ENCODE peak calls at places on chromosomes 13 and 19, in four cellular contexts. J, V, L and P are unnamed samples.

GRCh38 chr13:110015253-110015652 is 228.9 kb upstream of the IRS2 start:
- DNase-seq in J (no peak), V (no peak), L (no peak), P (no peak)

GRCh38 chr13:85806553-85807175 is 7.4 kb upstream of the SLITRK6 start:
- DNase-seq in J (no peak), V (peak), L (no peak), P (no peak)

GRCh38 chr19:3046621-3047306 is 15.5 kb downstream of the TLE5 start:
- DNase-seq in J (no peak), V (no peak), L (no peak), P (no peak)

GRCh38 chr13:91351123-91351522 is 3.6 kb downstream of the MIR17HG start:
- DNase-seq in J (no peak), V (no peak), L (no peak), P (no peak)

GRCh38 chr19:10260141-10260584 is 8.1 kb downstream of the MRPL4 start:
- DNase-seq in J (no peak), V (no peak), L (no peak), P (no peak)

GRCh38 chr13:49497272-49497671 is 1.5 kb downstream of the PHF11 start:
- DNase-seq in J (no peak), V (no peak), L (no peak), P (no peak)

GRCh38 chr13:110518571-110518970 is 43.0 kb downstream of the RAB20 start:
- DNase-seq in J (no peak), V (no peak), L (no peak), P (no peak)

GRCh38 chr13:113981611-113982295 is 7.9 kb upstream of the C13orf46 start:
- DNase-seq in J (no peak), V (no peak), L (no peak), P (no peak)

GRCh38 chr19:21383980-21384582 is 12.9 kb upstream of the ZNF493 start:
- DNase-seq in J (no peak), V (no peak), L (no peak), P (no peak)

GRCh38 chr13:32940601-32941000 is 75.6 kb upstream of the KL start:
- DNase-seq in J (no peak), V (no peak), L (peak), P (no peak)

GRCh38 chr19:27901078-27901477 is 1311.9 kb downstream of the UQCRFS1 start:
- DNase-seq in J (no peak), V (no peak), L (no peak), P (no peak)

DNA sequence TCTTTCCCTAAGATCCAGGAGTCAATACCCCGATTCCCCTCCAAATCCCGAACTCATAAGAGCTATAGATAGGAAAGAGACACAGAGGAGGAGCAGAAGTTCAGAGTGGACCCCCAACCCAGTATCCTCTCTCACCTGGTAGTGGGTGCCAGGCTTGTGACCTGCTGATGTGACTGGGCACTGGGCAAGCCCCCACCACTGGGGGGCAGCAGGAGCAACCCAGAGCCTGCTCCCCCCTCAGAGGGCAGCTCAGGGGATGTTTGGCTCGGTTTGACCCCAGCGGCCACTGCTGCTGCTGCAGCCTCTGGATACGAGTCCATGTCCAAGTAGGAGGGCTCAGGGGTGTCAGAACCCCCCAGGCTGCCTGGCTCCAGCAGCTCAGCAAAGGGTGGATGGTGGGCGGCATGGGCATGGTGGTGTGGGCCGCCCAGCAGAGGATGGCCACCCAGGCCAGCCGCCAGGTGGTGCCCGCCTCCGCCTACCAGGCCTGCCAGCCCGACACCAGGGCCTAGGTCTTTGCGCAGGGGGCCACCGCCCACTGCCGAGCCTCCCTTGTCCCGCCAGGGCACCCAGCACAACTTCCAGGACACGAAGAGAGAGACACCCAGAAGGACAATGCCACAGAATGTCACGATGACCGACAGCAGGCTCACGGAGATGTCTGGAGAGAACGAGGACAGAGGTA is 7.4 kb downstream of the SYT3 start:
- DNase-seq in J (no peak), V (no peak), L (no peak), P (no peak)
- TF ChIP-seq CTCF in J (no peak), V (peak), L (no peak), P (no peak)

DNA sequence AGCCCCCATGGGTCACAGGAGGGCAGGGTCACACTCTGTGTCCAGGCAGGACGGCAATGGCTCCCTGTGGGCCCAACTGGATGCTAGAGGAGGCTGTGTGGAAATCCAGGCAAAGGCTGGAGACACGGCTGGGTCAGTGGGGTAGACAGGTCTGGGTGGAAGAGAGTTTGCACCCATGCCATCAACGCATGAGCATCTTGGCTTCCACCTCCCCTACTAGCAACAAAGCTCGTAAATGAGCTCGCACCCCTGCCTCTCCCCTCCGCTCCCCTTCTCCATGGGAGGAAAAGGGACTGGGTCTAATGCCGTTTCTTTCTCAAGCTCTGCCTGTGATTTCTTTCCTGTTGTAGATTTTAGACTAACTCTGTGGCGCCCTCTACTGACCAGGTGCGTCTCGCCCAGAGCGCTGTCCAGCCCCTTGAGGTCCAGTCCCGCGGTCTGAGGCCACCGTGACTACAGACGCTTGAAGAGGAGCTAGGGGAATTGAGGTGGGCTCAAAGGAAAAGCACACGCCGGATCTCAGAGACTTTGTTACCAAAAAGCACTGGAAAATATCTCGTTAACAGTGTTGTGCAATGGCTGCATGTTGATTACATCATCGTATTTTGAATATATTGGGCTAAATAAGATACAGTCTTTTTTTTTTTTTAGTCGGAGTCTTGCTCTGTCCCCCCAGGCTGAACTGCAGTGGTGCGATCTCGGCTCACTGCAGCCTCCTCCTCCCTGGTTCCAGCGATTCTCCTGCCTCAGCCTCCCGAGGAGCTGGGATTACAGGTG is 50.7 kb upstream of the USP29 start:
- DNase-seq in J (no peak), V (no peak), L (peak), P (no peak)
- TF ChIP-seq CTCF in J (no peak), V (peak), L (peak), P (no peak)

GRCh38 chr13:65985632-65986031 is 1244.5 kb downstream of the PCDH9 start:
- DNase-seq in J (no peak), V (no peak), L (no peak), P (no peak)
- TF ChIP-seq CTCF in J (no peak), V (no peak), L (no peak), P (peak)

DNA sequence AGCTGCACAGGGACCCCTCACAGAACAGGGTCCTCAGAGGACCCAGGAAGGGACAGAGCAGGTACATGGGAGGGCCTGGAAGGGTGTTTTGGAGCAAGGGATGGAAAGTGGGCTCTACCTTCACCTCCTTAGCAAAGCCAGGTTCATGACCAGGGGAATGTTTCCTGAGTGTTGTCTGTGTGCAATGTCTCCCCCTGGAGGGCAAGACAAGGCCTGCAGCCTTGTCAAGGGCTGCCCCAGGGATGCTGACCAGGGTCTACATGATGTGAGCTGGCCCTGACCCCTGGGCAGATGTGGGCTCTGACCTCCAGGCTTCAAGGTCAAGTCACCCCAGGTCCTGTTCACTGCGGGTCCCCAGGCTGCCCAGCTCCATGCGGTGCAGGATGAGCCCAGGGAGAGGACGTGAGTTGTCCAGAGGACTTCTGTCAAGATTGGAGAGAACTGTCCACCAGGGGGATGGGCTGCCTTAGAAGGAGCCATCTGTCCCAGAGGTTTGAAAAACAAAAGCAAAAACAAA is 1.0 kb upstream of the CEACAM1 start:
- DNase-seq in J (peak), V (peak), L (peak), P (peak)
- TF ChIP-seq CTCF in J (peak), V (peak), L (peak), P (peak)

GRCh38 chr19:13053761-13054604 is 48.7 kb downstream of the LYL1 start:
- DNase-seq in J (no peak), V (no peak), L (no peak), P (peak)

GRCh38 chr19:13051581-13052165 is 51.0 kb downstream of the LYL1 start:
- DNase-seq in J (no peak), V (no peak), L (peak), P (peak)

GRCh38 chr19:13054605-13055212 is 47.9 kb downstream of the LYL1 start:
- DNase-seq in J (no peak), V (no peak), L (no peak), P (no peak)

GRCh38 chr19:13052447-13053232 is 50.0 kb downstream of the LYL1 start:
- DNase-seq in J (no peak), V (no peak), L (no peak), P (no peak)

DNA sequence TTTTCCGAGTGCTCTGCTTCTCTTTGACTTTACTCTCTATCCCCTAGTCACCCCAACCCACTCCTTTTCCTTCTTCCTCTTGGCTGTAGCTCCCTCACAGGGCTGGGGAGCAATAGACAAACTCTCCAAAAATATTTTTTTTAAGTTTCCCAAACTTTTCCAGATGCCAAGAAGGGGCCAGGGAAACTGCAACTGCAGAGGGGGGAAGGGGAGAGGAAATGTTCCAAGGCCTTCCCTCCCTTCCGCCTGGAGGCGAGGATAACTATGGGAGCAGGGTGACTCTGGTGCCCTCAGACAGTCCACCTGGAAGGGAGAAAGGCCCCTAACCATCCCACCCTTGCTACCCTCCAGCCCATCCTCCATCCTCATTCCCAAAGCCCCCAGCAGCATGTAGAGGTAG is 49.4 kb downstream of the LYL1 start:
- DNase-seq in J (no peak), V (no peak), L (no peak), P (no peak)
- TF ChIP-seq CTCF in J (no peak), V (no peak), L (no peak), P (no peak)